ENCODE peak calls at places on chromosome 15, in four cellular contexts. One of them, this sample, is unnamed.

GRCh38 chr15:70474682-70475438 is 288.5 kb downstream of the UACA start:
- DNase-seq in EL: peak; percentile 92
- DNase-seq in pulmonary artery endothelial cell: peak; percentile 85
- DNase-seq in epithelial cell of esophagus: peak; percentile 94
- DNase-seq in this sample: peak; percentile 89

GRCh38 chr15:70635895-70636294 is 127.5 kb downstream of the UACA start:
- DNase-seq in EL: no peak
- DNase-seq in pulmonary artery endothelial cell: no peak
- DNase-seq in epithelial cell of esophagus: no peak
- DNase-seq in this sample: no peak

GRCh38 chr15:78242128-78242527 is 7.8 kb upstream of the ACSBG1 start:
- DNase-seq in EL: peak; percentile 28
- DNase-seq in pulmonary artery endothelial cell: no peak
- DNase-seq in epithelial cell of esophagus: peak; percentile 17
- DNase-seq in this sample: no peak

GRCh38 chr15:43067717-43068461 is 37.9 kb downstream of the UBR1 start:
- DNase-seq in EL: peak; percentile 10
- DNase-seq in pulmonary artery endothelial cell: no peak
- DNase-seq in epithelial cell of esophagus: peak; percentile 24
- DNase-seq in this sample: no peak

GRCh38 chr15:74272812-74273211 is 36.7 kb downstream of the CCDC33 start:
- DNase-seq in EL: no peak
- DNase-seq in pulmonary artery endothelial cell: no peak
- DNase-seq in epithelial cell of esophagus: peak; percentile 43
- DNase-seq in this sample: no peak

GRCh38 chr15:88932271-88932874 is 19.2 kb upstream of the MFGE8 start:
- DNase-seq in EL: no peak
- DNase-seq in pulmonary artery endothelial cell: no peak
- DNase-seq in epithelial cell of esophagus: peak; percentile 21
- DNase-seq in this sample: no peak

GRCh38 chr15:51499379-51499976 is 123.1 kb downstream of the DMXL2 start:
- DNase-seq in EL: peak; percentile 41
- DNase-seq in pulmonary artery endothelial cell: peak; percentile 7
- DNase-seq in epithelial cell of esophagus: peak; percentile 61
- DNase-seq in this sample: no peak

GRCh38 chr15:81450721-81451120 is 76.7 kb upstream of the TMC3 start:
- DNase-seq in EL: no peak
- DNase-seq in pulmonary artery endothelial cell: no peak
- DNase-seq in epithelial cell of esophagus: no peak
- DNase-seq in this sample: no peak

GRCh38 chr15:96330064-96330449 is 443 bp upstream of the NR2F2 start:
- DNase-seq in EL: peak; percentile 89
- DNase-seq in pulmonary artery endothelial cell: no peak
- DNase-seq in epithelial cell of esophagus: peak; percentile 84
- DNase-seq in this sample: peak; percentile 74

GRCh38 chr15:30788595-30788994 is 115.1 kb upstream of the FAN1 start:
- DNase-seq in EL: no peak
- DNase-seq in pulmonary artery endothelial cell: no peak
- DNase-seq in epithelial cell of esophagus: no peak
- DNase-seq in this sample: no peak